ENCODE peak calls at places on chromosomes 12 and 14, in eight cellular contexts. R is epithelial cell of esophagus, P is body of pancreas, V is HCT116, J is tibial artery, U is GM10248, W is MCF 10A, L is foreskin fibroblast. M is an unnamed sample.

GRCh38 chr12:107135177-107135576 is 41.8 kb upstream of the CRY1 start:
- DNase-seq in R (no peak), P (no peak), V (no peak), J (no peak), U (no peak), W (no peak), L (no peak), M (no peak)

GRCh38 chr12:23753627-23754358 is 195.7 kb downstream of the SOX5 start:
- DNase-seq in R (no peak), P (no peak), V (no peak), J (no peak), U (no peak), W (no peak), L (no peak), M (no peak)

GRCh38 chr14:67268456-67269115 is 27.4 kb downstream of the PALS1 start:
- DNase-seq in R (peak; percentile 7), P (no peak), V (no peak), J (no peak), U (no peak), W (no peak), L (no peak), M (no peak)

GRCh38 chr12:1830401-1830845 is 10.1 kb downstream of the LRTM2 start:
- DNase-seq in R (no peak), P (no peak), V (no peak), J (no peak), U (no peak), W (no peak), L (no peak), M (no peak)

GRCh38 chr12:15486859-15487258 is 164.6 kb downstream of the PTPRO start:
- DNase-seq in R (no peak), P (no peak), V (no peak), J (no peak), U (no peak), W (no peak), L (no peak), M (no peak)

GRCh38 chr12:87982208-87982607 is 47.0 kb downstream of the C12orf50 start:
- DNase-seq in R (no peak), P (no peak), V (no peak), J (no peak), U (no peak), W (no peak), L (peak; percentile 52), M (no peak)

GRCh38 chr12:58504539-58504938 is 415.8 kb downstream of the LRIG3 start:
- DNase-seq in R (peak; percentile 72), P (no peak), V (no peak), J (no peak), U (no peak), W (no peak), L (peak; percentile 92), M (no peak)

GRCh38 chr12:24773996-24774395 is 174.9 kb downstream of the BCAT1 start:
- DNase-seq in R (no peak), P (no peak), V (no peak), J (no peak), U (no peak), W (no peak), L (no peak), M (no peak)

GRCh38 chr12:46230985-46231384 is 37.9 kb downstream of the SLC38A1 start:
- DNase-seq in R (peak; percentile 24), P (no peak), V (no peak), J (no peak), U (no peak), W (no peak), L (no peak), M (no peak)

GRCh38 chr14:102917469-102918211 is 4.8 kb upstream of the AMN start:
- DNase-seq in R (peak; percentile 31), P (peak; percentile 46), V (peak; percentile 18), J (peak; percentile 65), U (peak; percentile 84), W (peak; percentile 42), L (peak; percentile 63), M (peak; percentile 56)

GRCh38 chr14:92759300-92759678 is 10.9 kb upstream of the LGMN start:
- DNase-seq in R (peak; percentile 65), P (no peak), V (no peak), J (no peak), U (no peak), W (peak; percentile 71), L (peak; percentile 62), M (no peak)

GRCh38 chr14:104876251-104876699 is 11.2 kb downstream of the CEP170B start:
- DNase-seq in R (peak; percentile 71), P (no peak), V (peak; percentile 44), J (no peak), U (peak; percentile 71), W (peak; percentile 61), L (peak; percentile 66), M (no peak)

GRCh38 chr12:131105736-131106356 is 152.1 kb downstream of the ADGRD1 start:
- DNase-seq in R (no peak), P (no peak), V (no peak), J (peak; percentile 16), U (no peak), W (no peak), L (no peak), M (no peak)

GRCh38 chr12:132517013-132517739 is 27.2 kb downstream of the FBRSL1 start:
- DNase-seq in R (no peak), P (peak; percentile 82), V (no peak), J (no peak), U (no peak), W (no peak), L (no peak), M (no peak)

GRCh38 chr12:28082101-28082500 is 108.2 kb upstream of the CCDC91 start:
- DNase-seq in R (peak; percentile 6), P (no peak), V (no peak), J (no peak), U (no peak), W (no peak), L (no peak), M (no peak)

GRCh38 chr12:121803861-121804416 is at the start of gene SETD1B:
- DNase-seq in R (peak; percentile 54), P (peak; percentile 75), V (no peak), J (no peak), U (peak; percentile 45), W (peak; percentile 54), L (peak; percentile 78), M (no peak)

GRCh38 chr14:31386271-31386670 is 34.1 kb downstream of the HEATR5A start:
- DNase-seq in R (no peak), P (no peak), V (no peak), J (no peak), U (no peak), W (no peak), L (no peak), M (no peak)

GRCh38 chr14:106551265-106551664 is 1024.9 kb downstream of the TMEM121 start:
- DNase-seq in R (no peak), P (no peak), V (no peak), J (no peak), U (no peak), W (peak; percentile 11), L (no peak), M (no peak)
- TF ChIP-seq CTCF in R (no peak), P (no peak), V (no peak), J (no peak), U (peak; percentile 3), W (no peak), L (no peak), M (no peak)

GRCh38 chr12:126616441-126616840 is 1551.2 kb downstream of the AACS start:
- DNase-seq in R (no peak), P (no peak), V (no peak), J (no peak), U (no peak), W (no peak), L (no peak), M (no peak)

GRCh38 chr12:126617312-126617711 is 1552.1 kb downstream of the AACS start:
- DNase-seq in R (no peak), P (no peak), V (no peak), J (no peak), U (no peak), W (peak; percentile 62), L (peak; percentile 0), M (no peak)
- TF ChIP-seq CTCF in R (peak; percentile 10), P (no peak), V (peak; percentile 39), J (no peak), U (no peak), W (peak; percentile 78), L (peak; percentile 27), M (no peak)

GRCh38 chr12:78118486-78118885 is 287.8 kb downstream of the NAV3 start:
- DNase-seq in R (no peak), P (no peak), V (no peak), J (no peak), U (no peak), W (no peak), L (no peak), M (no peak)

GRCh38 chr12:78119351-78119918 is 288.7 kb downstream of the NAV3 start:
- DNase-seq in R (peak; percentile 60), P (no peak), V (no peak), J (no peak), U (no peak), W (no peak), L (no peak), M (no peak)

GRCh38 chr12:78121969-78122610 is 291.4 kb downstream of the NAV3 start:
- DNase-seq in R (no peak), P (no peak), V (no peak), J (no peak), U (no peak), W (no peak), L (no peak), M (no peak)

GRCh38 chr12:78118036-78118435 is 287.3 kb downstream of the NAV3 start:
- DNase-seq in R (no peak), P (no peak), V (no peak), J (no peak), U (no peak), W (no peak), L (no peak), M (no peak)

DNA sequence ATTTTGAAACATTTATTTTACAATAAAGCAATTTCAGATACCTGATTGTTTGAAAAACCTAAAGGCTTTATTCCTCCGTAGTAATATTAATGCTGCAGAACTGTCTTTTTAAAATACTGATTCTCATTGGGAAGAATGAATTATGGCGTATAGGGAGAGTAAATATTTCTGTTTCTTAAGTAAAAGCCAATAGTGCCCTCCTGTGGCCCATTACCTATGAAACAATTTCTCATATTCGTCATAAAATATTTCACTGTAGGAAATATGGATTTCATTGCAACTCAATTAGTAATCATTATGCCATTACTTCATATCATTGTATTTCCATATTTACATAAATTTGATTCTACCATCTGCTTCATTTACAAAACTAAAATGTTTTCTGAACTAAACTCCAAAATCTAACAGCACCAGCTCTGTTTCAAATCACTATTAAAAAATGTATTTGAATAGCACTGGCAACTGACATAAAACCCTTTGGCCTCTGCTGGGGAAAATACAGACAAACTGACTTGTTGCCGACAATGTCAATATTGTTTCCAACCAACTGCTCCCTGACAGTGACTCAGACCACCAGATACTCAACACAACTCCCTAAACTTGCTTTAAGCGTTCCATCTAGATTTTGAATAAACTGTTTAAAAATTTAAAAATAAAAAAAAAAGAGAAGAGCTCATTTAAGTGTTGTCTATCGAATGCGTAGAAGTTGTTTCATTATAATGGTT is 290.3 kb downstream of the NAV3 start:
- DNase-seq in R (peak; percentile 69), P (no peak), V (peak; percentile 33), J (no peak), U (peak; percentile 12), W (peak; percentile 51), L (peak; percentile 55), M (no peak)
- TF ChIP-seq CTCF in R (peak; percentile 38), P (no peak), V (peak; percentile 53), J (no peak), U (no peak), W (peak; percentile 47), L (peak; percentile 20), M (no peak)

DNA sequence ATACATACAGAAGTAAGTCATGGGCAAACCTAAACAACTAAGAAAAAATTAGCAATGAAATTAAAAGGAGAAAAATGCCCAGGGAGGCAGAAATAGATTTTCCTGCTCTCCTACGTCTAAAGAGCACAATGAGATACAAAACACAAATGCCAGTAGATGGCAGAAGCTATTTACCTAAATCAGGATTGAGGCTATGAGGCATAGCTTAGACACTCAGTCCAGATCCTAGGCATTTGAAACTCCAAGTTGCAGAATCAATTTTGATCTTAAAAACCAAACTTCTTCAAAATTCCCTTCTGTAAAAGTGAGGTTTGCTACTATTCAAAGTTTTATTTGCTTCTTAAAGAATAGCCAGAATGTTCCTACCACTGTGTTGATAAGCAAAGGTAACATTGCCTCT is 368.6 kb downstream of the DAD1 start:
- DNase-seq in R (peak; percentile 52), P (no peak), V (no peak), J (no peak), U (no peak), W (no peak), L (no peak), M (no peak)
- TF ChIP-seq CTCF in R (peak; percentile 40), P (no peak), V (no peak), J (no peak), U (no peak), W (no peak), L (no peak), M (no peak)

M was measured in omental fat pad.